ENCODE peak calls at places on chromosomes 12 and 14, in nine cellular contexts. F is stomach; U is upper lobe of right lung; M is CD8-positive, alpha-beta memory T cell; S is bronchial epithelial cell; Y is SK-N-MC; Z is CD4-positive, CD25-positive, alpha-beta regulatory T cell; P is ovary; I is Panc1. Q is an unnamed sample.

GRCh38 chr12:66398931-66399625 is 96.8 kb downstream of the HELB start:
- DNase-seq in F (no peak), U (no peak), M (no peak), S (peak), Y (no peak), Z (no peak), P (no peak), I (no peak), Q (peak)

GRCh38 chr14:96263347-96264199 is 7.6 kb downstream of the BDKRB1 start:
- DNase-seq in F (no peak), U (no peak), M (no peak), S (no peak), Y (no peak), Z (no peak), P (no peak), I (no peak), Q (peak)

GRCh38 chr14:50040401-50040775 is 76.0 kb downstream of the VCPKMT start:
- DNase-seq in F (peak), U (no peak), M (peak), S (peak), Y (no peak), Z (peak), P (no peak), I (no peak), Q (peak)

GRCh38 chr14:75188520-75189267 is 12.3 kb upstream of the TMED10 start:
- DNase-seq in F (no peak), U (no peak), M (no peak), S (no peak), Y (no peak), Z (no peak), P (no peak), I (no peak), Q (no peak)

GRCh38 chr14:103444837-103445524 is 59.8 kb downstream of the MARK3 start:
- DNase-seq in F (no peak), U (no peak), M (no peak), S (peak), Y (no peak), Z (no peak), P (no peak), I (no peak), Q (no peak)

GRCh38 chr14:103707329-103708263 is 7.7 kb downstream of the XRCC3 start:
- DNase-seq in F (no peak), U (no peak), M (no peak), S (no peak), Y (no peak), Z (no peak), P (no peak), I (no peak), Q (no peak)

GRCh38 chr14:55314449-55314848 is 43.2 kb downstream of the FBXO34 start:
- DNase-seq in F (no peak), U (no peak), M (no peak), S (no peak), Y (no peak), Z (no peak), P (no peak), I (no peak), Q (no peak)

GRCh38 chr12:11923067-11923466 is 147.7 kb upstream of the BCL2L14 start:
- DNase-seq in F (no peak), U (no peak), M (no peak), S (no peak), Y (no peak), Z (no peak), P (no peak), I (no peak), Q (no peak)

GRCh38 chr12:106461730-106462129 is 104.2 kb downstream of the POLR3B start:
- DNase-seq in F (no peak), U (no peak), M (no peak), S (no peak), Y (no peak), Z (no peak), P (no peak), I (no peak), Q (no peak)

GRCh38 chr12:114955414-114956014 is 271.5 kb upstream of the TBX3 start:
- DNase-seq in F (no peak), U (no peak), M (no peak), S (no peak), Y (no peak), Z (no peak), P (no peak), I (no peak), Q (no peak)

GRCh38 chr12:106214576-106214975 is 33.2 kb downstream of the CKAP4 start:
- DNase-seq in F (no peak), U (no peak), M (no peak), S (no peak), Y (no peak), Z (no peak), P (no peak), I (no peak), Q (no peak)

GRCh38 chr12:92393504-92393903 is 247.9 kb upstream of the BTG1 start:
- DNase-seq in F (no peak), U (no peak), M (no peak), S (no peak), Y (no peak), Z (no peak), P (no peak), I (no peak), Q (no peak)

GRCh38 chr12:107645630-107646333 is 39.8 kb upstream of the PWP1 start:
- DNase-seq in F (no peak), U (no peak), M (no peak), S (no peak), Y (no peak), Z (no peak), P (no peak), I (no peak), Q (no peak)

GRCh38 chr14:77612011-77612620 is 4.3 kb downstream of the SPTLC2 start:
- DNase-seq in F (no peak), U (no peak), M (no peak), S (no peak), Y (no peak), Z (no peak), P (no peak), I (no peak), Q (no peak)

GRCh38 chr12:91127296-91127695 is 16.0 kb upstream of the LUM start:
- DNase-seq in F (no peak), U (no peak), M (no peak), S (no peak), Y (no peak), Z (no peak), P (no peak), I (no peak), Q (no peak)

GRCh38 chr14:91354979-91355685 is 62.5 kb downstream of the CCDC88C start:
- DNase-seq in F (no peak), U (no peak), M (no peak), S (no peak), Y (no peak), Z (no peak), P (no peak), I (no peak), Q (no peak)

GRCh38 chr14:56342419-56342901 is 224.2 kb downstream of the PELI2 start:
- DNase-seq in F (no peak), U (no peak), M (no peak), S (no peak), Y (no peak), Z (no peak), P (no peak), I (no peak), Q (peak)

GRCh38 chr14:22556021-22556989 is 32.7 kb downstream of the DAD1 start:
- DNase-seq in F (peak), U (peak), M (peak), S (peak), Y (no peak), Z (peak), P (no peak), I (no peak), Q (peak)

GRCh38 chr14:90540437-90540836 is 143.6 kb downstream of the CALM1 start:
- DNase-seq in F (no peak), U (no peak), M (no peak), S (no peak), Y (no peak), Z (no peak), P (no peak), I (no peak), Q (no peak)

GRCh38 chr14:76289276-76289675 is 86.7 kb upstream of the ESRRB start:
- DNase-seq in F (no peak), U (no peak), M (no peak), S (no peak), Y (no peak), Z (no peak), P (no peak), I (no peak), Q (no peak)

GRCh38 chr12:1527789-1528188 is 66.6 kb downstream of the FBXL14 start:
- DNase-seq in F (no peak), U (peak), M (no peak), S (peak), Y (no peak), Z (no peak), P (no peak), I (no peak), Q (no peak)

GRCh38 chr12:104506691-104507401 is 50.1 kb downstream of the CHST11 start:
- DNase-seq in F (no peak), U (no peak), M (no peak), S (no peak), Y (no peak), Z (no peak), P (no peak), I (no peak), Q (no peak)

GRCh38 chr14:104267895-104268294 is 129.5 kb downstream of the KIF26A start:
- DNase-seq in F (peak), U (peak), M (no peak), S (no peak), Y (no peak), Z (no peak), P (peak), I (no peak), Q (no peak)

GRCh38 chr12:104823985-104824441 is 134.1 kb downstream of the SLC41A2 start:
- DNase-seq in F (no peak), U (peak), M (no peak), S (no peak), Y (no peak), Z (no peak), P (no peak), I (no peak), Q (no peak)

GRCh38 chr14:103066399-103066798 is 9.1 kb upstream of the CDC42BPB start:
- DNase-seq in F (no peak), U (no peak), M (no peak), S (no peak), Y (no peak), Z (no peak), P (no peak), I (no peak), Q (no peak)

GRCh38 chr12:130097798-130098255 is 64.4 kb upstream of the FZD10 start:
- DNase-seq in F (no peak), U (no peak), M (no peak), S (peak), Y (no peak), Z (no peak), P (no peak), I (no peak), Q (no peak)

GRCh38 chr12:66804555-66804954 is 125.7 kb upstream of the GRIP1 start:
- DNase-seq in F (no peak), U (no peak), M (no peak), S (no peak), Y (no peak), Z (no peak), P (no peak), I (no peak), Q (no peak)

GRCh38 chr12:56437430-56438176 is 11.6 kb downstream of the TIMELESS start:
- DNase-seq in F (no peak), U (no peak), M (no peak), S (no peak), Y (no peak), Z (no peak), P (no peak), I (no peak), Q (no peak)

GRCh38 chr14:65255583-65256443 is 153.5 kb upstream of the MAX start:
- DNase-seq in F (peak), U (peak), M (no peak), S (peak), Y (no peak), Z (no peak), P (no peak), I (no peak), Q (peak)

GRCh38 chr12:104792570-104792969 is 165.5 kb downstream of the SLC41A2 start:
- DNase-seq in F (no peak), U (no peak), M (no peak), S (peak), Y (no peak), Z (no peak), P (no peak), I (no peak), Q (no peak)

GRCh38 chr12:89960607-89961394 is 252.2 kb upstream of the ATP2B1 start:
- DNase-seq in F (no peak), U (no peak), M (no peak), S (peak), Y (no peak), Z (no peak), P (no peak), I (no peak), Q (no peak)

GRCh38 chr12:10140001-10140400 is 10.0 kb upstream of the CLEC7A start:
- DNase-seq in F (no peak), U (no peak), M (no peak), S (peak), Y (peak), Z (peak), P (no peak), I (no peak), Q (peak)

GRCh38 chr12:103956515-103957027 is 9.1 kb upstream of the TDG start:
- DNase-seq in F (no peak), U (no peak), M (peak), S (no peak), Y (no peak), Z (no peak), P (no peak), I (no peak), Q (no peak)

GRCh38 chr14:105023144-105023543 is 2.3 kb upstream of the CDCA4 start:
- DNase-seq in F (no peak), U (no peak), M (no peak), S (no peak), Y (no peak), Z (no peak), P (no peak), I (peak), Q (no peak)

GRCh38 chr14:104719343-104719742 is 4.7 kb upstream of the ADSS1 start:
- DNase-seq in F (no peak), U (no peak), M (no peak), S (no peak), Y (no peak), Z (no peak), P (no peak), I (no peak), Q (no peak)

GRCh38 chr14:89621009-89621421 is 204.0 kb upstream of the FOXN3 start:
- DNase-seq in F (no peak), U (no peak), M (peak), S (no peak), Y (no peak), Z (peak), P (no peak), I (no peak), Q (no peak)

GRCh38 chr12:4817813-4818212 is 91.9 kb upstream of the KCNA1 start:
- DNase-seq in F (no peak), U (no peak), M (no peak), S (no peak), Y (no peak), Z (no peak), P (no peak), I (no peak), Q (peak)

GRCh38 chr14:101715209-101716076 is 46.1 kb upstream of the PPP2R5C start:
- DNase-seq in F (peak), U (no peak), M (no peak), S (no peak), Y (no peak), Z (no peak), P (no peak), I (no peak), Q (no peak)

GRCh38 chr12:5688226-5688625 is 256.3 kb downstream of the NTF3 start:
- DNase-seq in F (no peak), U (no peak), M (no peak), S (no peak), Y (no peak), Z (no peak), P (no peak), I (no peak), Q (no peak)

GRCh38 chr12:13094349-13094748 is 9.1 kb downstream of the GSG1 start:
- DNase-seq in F (no peak), U (no peak), M (no peak), S (peak), Y (no peak), Z (no peak), P (no peak), I (no peak), Q (no peak)

GRCh38 chr12:50056629-50056976 is 793 bp upstream of the ASIC1 start:
- DNase-seq in F (no peak), U (no peak), M (no peak), S (no peak), Y (no peak), Z (no peak), P (no peak), I (no peak), Q (no peak)
- H3K4me3 ChIP-seq in F (peak), U (peak), M (peak), S (peak), Y (peak), Z (peak), P (no peak), I (peak), Q (peak)

DNA sequence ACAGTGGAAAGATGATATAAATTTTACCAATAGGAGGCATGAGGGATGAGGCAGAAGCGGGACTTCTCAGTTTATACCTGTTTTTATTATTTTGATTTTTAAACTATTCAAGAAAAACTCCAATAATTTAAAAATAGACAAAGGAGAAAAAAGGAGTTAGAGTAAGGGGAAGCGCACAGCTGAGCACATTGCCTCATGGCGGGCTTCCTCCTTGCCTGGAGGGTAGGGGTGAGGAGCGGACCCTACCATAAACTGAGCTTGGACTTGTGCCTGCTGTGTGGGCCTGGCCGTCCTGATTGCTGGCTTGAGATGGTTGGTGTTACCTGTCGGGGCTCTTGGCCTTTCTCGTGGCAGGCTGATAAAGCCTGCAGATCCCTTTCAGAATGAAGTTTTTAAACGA is 15.1 kb upstream of the HIP1R start:
- DNase-seq in F (no peak), U (no peak), M (no peak), S (no peak), Y (no peak), Z (no peak), P (no peak), I (no peak), Q (no peak)
- H3K4me3 ChIP-seq in F (no peak), U (no peak), M (no peak), S (no peak), Y (no peak), Z (no peak), P (no peak), I (no peak), Q (no peak)

GRCh38 chr12:109651596-109651995 is 62.0 kb upstream of the FAM222A start:
- DNase-seq in F (no peak), U (no peak), M (no peak), S (no peak), Y (no peak), Z (no peak), P (no peak), I (no peak), Q (no peak)
- H3K4me3 ChIP-seq in F (no peak), U (no peak), M (no peak), S (no peak), Y (no peak), Z (no peak), P (no peak), I (no peak), Q (no peak)

GRCh38 chr14:24187538-24187915 is 1.1 kb downstream of the IPO4 start:
- DNase-seq in F (no peak), U (peak), M (no peak), S (no peak), Y (no peak), Z (no peak), P (no peak), I (no peak), Q (no peak)

GRCh38 chr14:24190416-24190815 is 1.8 kb upstream of the IPO4 start:
- DNase-seq in F (no peak), U (no peak), M (no peak), S (no peak), Y (no peak), Z (no peak), P (no peak), I (no peak), Q (no peak)

GRCh38 chr14:24188251-24189058 is at the start of gene IPO4:
- DNase-seq in F (peak), U (peak), M (peak), S (peak), Y (peak), Z (peak), P (peak), I (peak), Q (peak)

GRCh38 chr14:24189059-24189375 is 401 bp upstream of the IPO4 start:
- DNase-seq in F (no peak), U (no peak), M (no peak), S (no peak), Y (no peak), Z (no peak), P (no peak), I (no peak), Q (no peak)

GRCh38 chr14:24189460-24189859 is 844 bp upstream of the IPO4 start:
- DNase-seq in F (no peak), U (no peak), M (no peak), S (no peak), Y (no peak), Z (no peak), P (no peak), I (no peak), Q (no peak)
- H3K4me3 ChIP-seq in F (no peak), U (no peak), M (no peak), S (no peak), Y (peak), Z (no peak), P (no peak), I (no peak), Q (peak)

Q was measured in Jurkat, Clone E6-1.